ENCODE peak calls at places on chromosomes 7 and 10, in seven cellular contexts. S, Q, Y, B, L, F and I are unnamed samples.

GRCh38 chr10:94047302-94047701 is 53.6 kb downstream of the PLCE1 start:
- DNase-seq in Q (no peak), S (no peak), F (no peak), B (no peak), L (no peak), Y (no peak), I (no peak)

GRCh38 chr7:117004899-117005298 is 51.6 kb downstream of the ST7 start:
- DNase-seq in F (no peak), B (no peak), Y (no peak), Q (no peak), S (no peak), L (no peak), I (no peak)

GRCh38 chr10:3803884-3804741 is 19.1 kb upstream of the KLF6 start:
- DNase-seq in B (peak; percentile 45), Q (no peak), F (no peak), L (no peak), S (no peak), Y (peak; percentile 30), I (peak; percentile 73)

GRCh38 chr7:37429435-37429791 is 19.3 kb downstream of the ELMO1 start:
- DNase-seq in Q (no peak), F (no peak), Y (no peak), B (no peak), L (no peak), S (no peak), I (no peak)

GRCh38 chr10:83023647-83024046 is 1115.7 kb upstream of the GHITM start:
- DNase-seq in Q (no peak), S (no peak), B (no peak), F (no peak), Y (no peak), L (no peak), I (no peak)

GRCh38 chr10:61399386-61399785 is 53.8 kb downstream of the TMEM26 start:
- DNase-seq in L (no peak), Q (peak; percentile 86), Y (no peak), B (no peak), F (no peak), S (no peak), I (no peak)

GRCh38 chr7:41858196-41858595 is 155.3 kb upstream of the INHBA start:
- DNase-seq in Y (no peak), L (no peak), F (no peak), S (no peak), B (no peak), Q (no peak), I (no peak)

GRCh38 chr7:1555813-1556540 is at the start of gene TMEM184A:
- DNase-seq in B (no peak), F (peak; percentile 99), L (peak; percentile 47), Y (peak; percentile 75), S (no peak), Q (peak; percentile 96), I (peak; percentile 31)

GRCh38 chr10:118471863-118472262 is 123.6 kb downstream of the PRLHR start:
- DNase-seq in Q (no peak), F (no peak), L (no peak), S (no peak), Y (no peak), B (peak; percentile 15), I (no peak)

GRCh38 chr10:101939273-101939635 is 95.7 kb upstream of the KCNIP2 start:
- DNase-seq in S (peak; percentile 85), Q (peak; percentile 83), L (no peak), B (peak; percentile 89), Y (peak; percentile 37), F (no peak), I (no peak)

GRCh38 chr7:167976-168791 is 24.2 kb upstream of the FAM20C start:
- DNase-seq in F (peak; percentile 56), Q (no peak), S (no peak), B (no peak), Y (no peak), L (no peak), I (no peak)

GRCh38 chr7:33334349-33334748 is 205.0 kb downstream of the BBS9 start:
- DNase-seq in B (peak; percentile 46), S (no peak), L (no peak), Y (peak; percentile 2), Q (peak; percentile 58), F (no peak), I (no peak)

GRCh38 chr7:123003539-123004126 is 8.1 kb upstream of the TAS2R16 start:
- DNase-seq in B (no peak), S (no peak), L (no peak), Y (no peak), Q (no peak), F (no peak), I (no peak)

GRCh38 chr10:98790817-98791216 is 344.1 kb upstream of the HPS1 start:
- DNase-seq in L (no peak), B (peak; percentile 10), Q (peak; percentile 20), F (no peak), Y (peak; percentile 1), S (no peak), I (no peak)

GRCh38 chr7:93327006-93327633 is 95.0 kb downstream of the VPS50 start:
- DNase-seq in S (peak; percentile 15), Y (no peak), L (no peak), F (no peak), B (peak; percentile 92), Q (peak; percentile 58), I (no peak)

GRCh38 chr10:31353574-31353973 is 34.6 kb downstream of the ZEB1 start:
- DNase-seq in L (no peak), Y (no peak), B (peak; percentile 28), F (no peak), S (peak; percentile 73), Q (peak; percentile 88), I (peak; percentile 17)

GRCh38 chr10:17199351-17199804 is 2.1 kb downstream of the TRDMT1 start:
- DNase-seq in L (no peak), Y (no peak), S (no peak), Q (peak; percentile 38), F (no peak), B (peak; percentile 68), I (no peak)

GRCh38 chr7:23055582-23056178 is 41.8 kb upstream of the HYCC1 start:
- DNase-seq in Q (peak; percentile 81), S (peak; percentile 61), F (no peak), L (no peak), Y (peak; percentile 83), B (peak; percentile 77), I (peak; percentile 66)

GRCh38 chr10:5448333-5449048 is 36.1 kb downstream of the NET1 start:
- DNase-seq in F (no peak), Q (no peak), Y (no peak), B (no peak), S (no peak), L (no peak), I (no peak)
- H3K4me3 ChIP-seq in F (no peak overlapping the region), Q (peak overlapping the region; percentile 92), Y (peak overlapping the region; percentile 63), B (peak overlapping the region; percentile 44), S (peak overlapping the region; percentile 44), L (peak overlapping the region; percentile 6), I (no peak overlapping the region)

GRCh38 chr7:129933627-129934026 is 19.1 kb downstream of the UBE2H start:
- DNase-seq in Y (no peak), B (no peak), L (no peak), F (no peak), Q (no peak), S (no peak), I (no peak)
- H3K27ac ChIP-seq in Y (no peak overlapping the region), B (peak overlapping the region; percentile 28), L (no peak overlapping the region), F (no peak overlapping the region), Q (no peak overlapping the region), S (no peak overlapping the region), I (no peak overlapping the region)

DNA sequence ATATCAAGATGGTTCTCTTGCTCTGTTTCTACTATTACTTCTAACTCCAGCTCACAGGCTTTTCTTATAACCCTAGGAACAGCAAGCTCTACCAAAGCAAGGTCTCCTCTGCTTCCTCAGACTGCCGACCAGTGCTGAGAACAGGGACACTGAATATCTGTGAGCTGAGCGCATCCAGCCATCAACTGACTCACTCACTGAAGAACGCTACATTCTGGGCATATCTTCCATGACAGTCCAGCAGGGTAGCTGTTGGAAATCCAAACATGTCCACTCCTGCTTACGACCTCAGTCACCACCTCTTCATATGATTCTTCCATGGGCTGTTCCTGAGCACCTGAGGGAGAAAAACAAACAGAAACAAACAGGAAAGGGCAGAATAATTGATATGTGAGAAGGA is 2.8 kb downstream of the ZNF32 start:
- DNase-seq in L (no peak), Y (no peak), S (no peak), Q (no peak), F (no peak), B (no peak), I (no peak)
- H3K4me3 ChIP-seq in L (no peak overlapping the region), Y (no peak overlapping the region), S (no peak overlapping the region), Q (no peak overlapping the region), F (no peak overlapping the region), B (no peak overlapping the region), I (no peak overlapping the region)

GRCh38 chr7:5356751-5357119 is 66.9 kb downstream of the TNRC18 start:
- DNase-seq in Q (no peak), L (no peak), S (no peak), B (no peak), F (peak; percentile 47), Y (no peak), I (no peak)
- H3K27ac ChIP-seq in Q (no peak overlapping the region), L (no peak overlapping the region), S (no peak overlapping the region), B (no peak overlapping the region), F (no peak overlapping the region), Y (no peak overlapping the region), I (no peak overlapping the region)

GRCh38 chr7:104980440-104980839 is 33.6 kb upstream of the KMT2E start:
- DNase-seq in Q (peak; percentile 31), B (no peak), F (no peak), Y (no peak), L (no peak), S (no peak), I (no peak)

GRCh38 chr7:104980969-104981670 is 32.9 kb upstream of the KMT2E start:
- DNase-seq in L (no peak), Y (peak; percentile 84), F (no peak), Q (peak; percentile 79), S (no peak), B (peak; percentile 66), I (peak; percentile 73)

GRCh38 chr7:104978460-104978859 is 35.5 kb upstream of the KMT2E start:
- DNase-seq in S (no peak), B (peak; percentile 44), Y (no peak), Q (no peak), L (no peak), F (no peak), I (no peak)

GRCh38 chr7:104976966-104977636 is 36.9 kb upstream of the KMT2E start:
- DNase-seq in Y (no peak), L (no peak), S (no peak), Q (no peak), B (no peak), F (no peak), I (no peak)

DNA sequence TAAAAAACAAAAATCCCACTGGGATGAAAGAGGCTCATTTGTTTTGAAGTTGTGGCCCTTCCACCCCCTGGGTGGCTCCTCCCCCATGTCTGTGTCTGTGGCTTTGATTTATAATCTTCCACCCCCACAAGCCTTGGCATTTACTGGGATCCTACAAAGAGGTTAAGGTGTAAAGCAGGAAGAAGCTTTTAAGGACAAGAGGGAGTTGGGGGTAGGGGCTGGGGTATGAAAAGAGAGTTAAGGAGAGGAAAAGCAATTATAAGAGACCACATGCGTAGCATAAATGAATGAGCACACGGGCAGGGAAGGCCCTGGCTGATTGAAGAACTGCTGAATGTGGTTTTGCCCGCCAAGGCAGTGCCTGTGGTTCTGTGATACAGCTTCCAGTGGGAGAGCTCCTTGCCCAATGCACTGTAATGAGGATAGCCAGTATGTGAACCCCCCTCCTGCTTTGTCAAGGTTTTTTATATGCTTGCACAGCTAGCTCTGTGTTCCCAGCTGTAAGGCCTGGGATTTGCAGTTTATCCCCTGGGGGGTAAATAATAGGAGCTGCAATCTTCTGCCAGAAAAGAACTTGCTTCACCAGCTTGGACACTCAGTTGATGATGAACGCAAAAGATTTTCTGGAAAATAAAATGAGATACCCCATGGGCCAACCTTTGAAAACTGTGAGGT is 34.7 kb upstream of the KMT2E start:
- DNase-seq in B (peak; percentile 90), Y (no peak), F (no peak), S (no peak), Q (no peak), L (no peak), I (no peak)
- H3K4me3 ChIP-seq in B (no peak overlapping the region), Y (no peak overlapping the region), F (no peak overlapping the region), S (no peak overlapping the region), Q (no peak overlapping the region), L (no peak overlapping the region), I (no peak overlapping the region)

GRCh38 chr10:77837248-77837924 is 89.2 kb downstream of the DLG5 start:
- DNase-seq in B (no peak), L (no peak), S (no peak), Y (peak; percentile 71), Q (peak; percentile 79), F (no peak), I (peak; percentile 75)
- H3K27ac ChIP-seq in B (peak overlapping the region; percentile 96), L (no peak overlapping the region), S (no peak overlapping the region), Y (no peak overlapping the region), Q (no peak overlapping the region), F (no peak overlapping the region), I (peak overlapping the region; percentile 59)